ENCODE peak calls at places on chromosome 10, in six cellular contexts. L, P, R, B, D and V are unnamed samples.

GRCh38 chr10:22761569-22762220 is 47.3 kb upstream of the PIP4K2A start:
- DNase-seq in D (no peak), P (no peak), L (no peak), B (no peak), R (no peak), V (no peak)

GRCh38 chr10:98436704-98437103 is 10.0 kb downstream of the HPS1 start:
- DNase-seq in P (no peak), B (no peak), D (no peak), R (no peak), L (no peak), V (no peak)

GRCh38 chr10:48253970-48254657 is 20.4 kb downstream of the FRMPD2 start:
- DNase-seq in L (no peak), R (peak; percentile 69), P (no peak), B (no peak), D (no peak), V (no peak)

GRCh38 chr10:31929260-31929985 is 792 bp upstream of the ARHGAP12 start:
- DNase-seq in B (peak; percentile 78), R (peak; percentile 32), L (peak; percentile 58), D (no peak), P (no peak), V (peak; percentile 69)

GRCh38 chr10:100913470-100913865 is 705 bp downstream of the SLF2 start:
- DNase-seq in R (no peak), D (no peak), P (no peak), L (no peak), B (no peak), V (no peak)

GRCh38 chr10:131896403-131896802 is 4.4 kb upstream of the PPP2R2D start:
- DNase-seq in D (no peak), L (no peak), P (no peak), R (no peak), B (no peak), V (no peak)

GRCh38 chr10:25363638-25364037 is 188.8 kb downstream of the GPR158 start:
- DNase-seq in D (no peak), P (no peak), R (no peak), L (no peak), B (no peak), V (no peak)

GRCh38 chr10:99520040-99520803 is 12.5 kb upstream of the NKX2-3 start:
- DNase-seq in B (no peak), P (no peak), R (no peak), L (no peak), D (no peak), V (no peak)

GRCh38 chr10:15585303-15585715 is 134.4 kb downstream of the ITGA8 start:
- DNase-seq in R (peak; percentile 48), D (no peak), P (no peak), L (peak; percentile 38), B (peak; percentile 46), V (peak; percentile 79)

GRCh38 chr10:44647877-44648542 is 263.1 kb upstream of the CXCL12 start:
- DNase-seq in L (peak; percentile 24), D (no peak), B (no peak), P (peak; percentile 71), R (peak; percentile 30), V (peak; percentile 38)

GRCh38 chr10:114584419-114584818 is 73.7 kb downstream of the ABLIM1 start:
- DNase-seq in L (no peak), R (no peak), P (no peak), D (no peak), B (no peak), V (no peak)

GRCh38 chr10:47175181-47176080 is 124.6 kb upstream of the GDF10 start:
- DNase-seq in R (no peak), P (no peak), B (no peak), L (no peak), D (no peak), V (no peak)

GRCh38 chr10:81040031-81040430 is 502.3 kb downstream of the SH2D4B start:
- DNase-seq in P (no peak), R (no peak), L (no peak), B (no peak), D (no peak), V (no peak)

GRCh38 chr10:71864861-71865473 is 13.9 kb upstream of the PSAP start:
- DNase-seq in P (no peak), D (no peak), L (no peak), R (peak; percentile 74), B (no peak), V (no peak)

GRCh38 chr10:72322030-72322279 is 32.8 kb downstream of the DNAJB12 start:
- DNase-seq in B (no peak), P (no peak), R (no peak), L (no peak), D (no peak), V (no peak)

GRCh38 chr10:100746413-100746931 is 1.1 kb downstream of the PAX2 start:
- DNase-seq in P (no peak), B (no peak), D (no peak), R (no peak), L (no peak), V (no peak)

GRCh38 chr10:7170626-7171322 is 240.1 kb downstream of the SFMBT2 start:
- DNase-seq in P (no peak), R (peak; percentile 5), B (no peak), D (no peak), L (peak; percentile 57), V (peak; percentile 56)

GRCh38 chr10:69057261-69057950 is 30.5 kb upstream of the SRGN start:
- DNase-seq in L (peak; percentile 58), D (no peak), R (peak; percentile 24), P (no peak), B (peak; percentile 67), V (no peak)

GRCh38 chr10:103820101-103821062 is 35.0 kb downstream of the SH3PXD2A start:
- DNase-seq in P (no peak), L (peak; percentile 88), B (peak; percentile 50), R (peak; percentile 83), D (no peak), V (peak; percentile 48)

GRCh38 chr10:84340632-84341537 is 12.5 kb downstream of the CCSER2 start:
- DNase-seq in P (no peak), B (no peak), D (no peak), R (no peak), L (no peak), V (no peak)

GRCh38 chr10:131177431-131178327 is 133.8 kb downstream of the TCERG1L start:
- DNase-seq in R (no peak), B (no peak), D (no peak), L (no peak), P (no peak), V (peak; percentile 57)

GRCh38 chr10:35435824-35436223 is 99.5 kb downstream of the CCNY start:
- DNase-seq in L (no peak), D (no peak), B (no peak), R (no peak), P (no peak), V (no peak)

DNA sequence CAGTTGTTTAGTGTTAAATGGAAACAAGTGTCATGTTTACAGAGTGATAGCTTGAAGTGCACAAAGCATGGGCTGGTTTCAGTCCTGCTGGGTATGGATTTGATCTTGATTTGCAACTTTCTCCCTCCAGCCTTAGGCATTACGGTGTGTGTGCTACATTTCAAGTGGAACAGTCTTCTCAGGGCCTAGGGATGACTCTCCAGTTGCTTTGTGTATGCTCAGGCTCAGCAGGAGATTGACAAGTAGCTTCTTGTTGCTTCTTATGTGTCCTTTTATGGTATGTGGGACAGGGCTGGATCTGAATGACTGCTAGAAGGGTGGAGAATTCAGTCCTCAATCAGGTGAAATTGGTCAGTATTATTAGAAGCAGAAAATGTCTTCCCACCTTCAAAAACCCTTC is 51.3 kb upstream of the PLEKHA1 start:
- DNase-seq in D (no peak), L (no peak), B (no peak), R (no peak), P (no peak), V (no peak)
- H3K4me3 ChIP-seq in D (no peak overlapping the region), L (no peak overlapping the region), B (no peak overlapping the region), R (no peak overlapping the region), P (no peak overlapping the region), V (no peak overlapping the region)

GRCh38 chr10:79272353-79272752 is 74.9 kb upstream of the PPIF start:
- DNase-seq in P (no peak), R (no peak), B (no peak), L (no peak), D (no peak), V (no peak)
- TF ChIP-seq CTCF in P (no peak), R (no peak), B (no peak), L (no peak), D (no peak), V (no peak)

GRCh38 chr10:124792998-124793352 is 1.3 kb upstream of the EEF1AKMT2 start:
- DNase-seq in L (no peak), D (no peak), P (no peak), R (no peak), B (no peak), V (no peak)
- H3K4me3 ChIP-seq in L (peak overlapping the region; percentile 93), D (peak overlapping the region; percentile 100), P (no peak overlapping the region), R (no peak overlapping the region), B (peak overlapping the region; percentile 70), V (no peak overlapping the region)

GRCh38 chr10:121288011-121288410 is 310.2 kb downstream of the FGFR2 start:
- DNase-seq in L (no peak), P (no peak), D (no peak), B (no peak), R (no peak), V (no peak)
- TF ChIP-seq CTCF in L (no peak), P (no peak), D (no peak), B (no peak), R (no peak), V (no peak)

GRCh38 chr10:77163670-77164348 is 473.8 kb downstream of the KCNMA1 start:
- DNase-seq in R (peak; percentile 95), B (peak; percentile 18), P (peak; percentile 86), D (peak; percentile 71), L (no peak), V (no peak)

GRCh38 chr10:77158666-77159065 is 478.9 kb downstream of the KCNMA1 start:
- DNase-seq in R (no peak), D (no peak), B (no peak), L (no peak), P (no peak), V (no peak)

GRCh38 chr10:77159538-77160110 is 478.0 kb downstream of the KCNMA1 start:
- DNase-seq in D (no peak), L (no peak), B (no peak), R (peak; percentile 85), P (no peak), V (no peak)

GRCh38 chr10:77162697-77163096 is 474.9 kb downstream of the KCNMA1 start:
- DNase-seq in B (no peak), D (no peak), R (peak; percentile 48), P (no peak), L (no peak), V (no peak)

DNA sequence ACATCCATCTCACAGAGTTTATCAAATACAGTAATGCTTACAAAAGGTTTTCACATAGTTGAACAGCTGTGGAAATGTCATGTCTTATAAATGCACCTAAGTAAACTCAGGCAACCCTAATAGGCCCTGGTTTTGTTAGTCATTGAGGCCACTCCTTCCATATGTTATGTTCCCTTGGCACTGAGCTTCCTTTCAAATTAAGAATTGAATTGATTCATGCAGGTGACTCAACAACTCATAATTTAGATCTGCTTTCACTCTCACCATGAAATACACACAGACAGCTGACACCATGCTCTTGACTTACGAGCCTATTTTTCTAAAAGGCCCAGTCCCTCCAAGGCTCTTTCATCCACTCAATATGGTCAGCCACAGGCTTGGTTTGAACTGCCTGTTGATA is 476.9 kb downstream of the KCNMA1 start:
- DNase-seq in P (peak; percentile 76), R (peak; percentile 92), B (no peak), D (no peak), L (no peak), V (no peak)
- H3K4me3 ChIP-seq in P (no peak overlapping the region), R (no peak overlapping the region), B (no peak overlapping the region), D (no peak overlapping the region), L (no peak overlapping the region), V (no peak overlapping the region)

GRCh38 chr10:60502621-60503020 is 112.9 kb upstream of the ANK3 start:
- DNase-seq in P (no peak), R (no peak), D (no peak), B (no peak), L (no peak), V (no peak)
- TF ChIP-seq CTCF in P (no peak), R (no peak), D (no peak), B (no peak), L (no peak), V (no peak)

GRCh38 chr10:28798964-28799363 is 121.6 kb downstream of the BAMBI start:
- DNase-seq in P (no peak), B (no peak), R (no peak), L (no peak), D (no peak), V (no peak)
- H3K4me3 ChIP-seq in P (no peak overlapping the region), B (no peak overlapping the region), R (no peak overlapping the region), L (no peak overlapping the region), D (no peak overlapping the region), V (no peak overlapping the region)